ENCODE peak calls at places on chromosomes 5 and 9, in eight cellular contexts. P is activated T-cell treated with anti-CD3 and anti-CD28 coated beads for 4 hours; W is aorta; Y is stimulated activated CD8-positive, alpha-beta memory T cell treated with anti-CD3 and anti-CD28 coated beads, Interleukin-7, amount 100 ng/mL, for 4 hours; D is A172; J is NCI-H524; A is stimulated activated CD4-positive, alpha-beta T cell treated with anti-CD3 and anti-CD28 coated beads, Interleukin-1b, Interleukin-23, amount 100 ng/mL, for 1 hour; G is activated naive CD4-positive, alpha-beta T cell treated with anti-CD3 and anti-CD28 coated beads for 36 hours. O is an unnamed sample.
A peak's percentile ranks its signal among the peaks of the same experiment; 100 is the strongest.

GRCh38 chr9:120374239-120374638 is 205.7 kb downstream of the CDK5RAP2 start:
- DNase-seq in P (no peak), W (no peak), Y (no peak), D (no peak), J (no peak), A (no peak), G (no peak), O (no peak)

GRCh38 chr9:128007566-128008138 is 26.9 kb upstream of the EEIG1 start:
- DNase-seq in P (peak; percentile 86), W (peak; percentile 82), Y (peak; percentile 91), D (peak; percentile 73), J (peak; percentile 61), A (peak; percentile 78), G (peak; percentile 97), O (peak; percentile 83)

GRCh38 chr5:37950436-37950835 is 110.6 kb upstream of the GDNF start:
- DNase-seq in P (no peak), W (no peak), Y (no peak), D (no peak), J (no peak), A (no peak), G (no peak), O (no peak)

GRCh38 chr5:332843-333242 is 11.3 kb downstream of the AHRR start:
- DNase-seq in P (no peak), W (no peak), Y (no peak), D (no peak), J (no peak), A (no peak), G (peak; percentile 83), O (no peak)

GRCh38 chr5:106454651-106455415 is 1215.9 kb downstream of the EFNA5 start:
- DNase-seq in P (no peak), W (no peak), Y (no peak), D (peak; percentile 55), J (peak; percentile 34), A (no peak), G (no peak), O (peak; percentile 4)

GRCh38 chr9:110254500-110254899 is 1.8 kb downstream of the TXN start:
- DNase-seq in P (no peak), W (no peak), Y (no peak), D (no peak), J (no peak), A (no peak), G (no peak), O (no peak)

GRCh38 chr9:35482071-35482470 is 7.8 kb upstream of the RUSC2 start:
- DNase-seq in P (no peak), W (no peak), Y (no peak), D (no peak), J (no peak), A (no peak), G (no peak), O (no peak)

GRCh38 chr5:43066231-43066798 is 26.2 kb upstream of the ANXA2R start:
- DNase-seq in P (peak; percentile 50), W (peak; percentile 85), Y (peak; percentile 48), D (no peak), J (peak; percentile 66), A (peak; percentile 49), G (peak; percentile 66), O (peak; percentile 78)

GRCh38 chr5:133425183-133425582 is 187.2 kb downstream of the FSTL4 start:
- DNase-seq in P (no peak), W (no peak), Y (no peak), D (no peak), J (peak; percentile 23), A (no peak), G (no peak), O (no peak)

GRCh38 chr5:14879985-14880589 is 8.5 kb upstream of the ANKH start:
- DNase-seq in P (no peak), W (no peak), Y (no peak), D (no peak), J (no peak), A (no peak), G (no peak), O (no peak)

GRCh38 chr9:33040792-33041458 is 15.9 kb downstream of the DNAJA1 start:
- DNase-seq in P (no peak), W (no peak), Y (no peak), D (no peak), J (no peak), A (no peak), G (no peak), O (no peak)

GRCh38 chr5:176748073-176748966 is 62.0 kb upstream of the UNC5A start:
- DNase-seq in P (no peak), W (no peak), Y (no peak), D (no peak), J (no peak), A (no peak), G (no peak), O (no peak)

GRCh38 chr9:135136991-135137390 is 49.5 kb downstream of the OLFM1 start:
- DNase-seq in P (no peak), W (no peak), Y (no peak), D (no peak), J (no peak), A (no peak), G (no peak), O (no peak)

GRCh38 chr5:8997542-8998070 is 548.3 kb downstream of the SEMA5A start:
- DNase-seq in P (no peak), W (no peak), Y (no peak), D (no peak), J (no peak), A (no peak), G (no peak), O (no peak)

GRCh38 chr9:30504502-30504905 is 1879.9 kb upstream of the ACO1 start:
- DNase-seq in P (no peak), W (no peak), Y (no peak), D (no peak), J (no peak), A (no peak), G (no peak), O (no peak)

GRCh38 chr9:115008536-115008935 is 78.1 kb upstream of the TNFSF8 start:
- DNase-seq in P (no peak), W (peak; percentile 57), Y (no peak), D (peak; percentile 93), J (no peak), A (no peak), G (peak; percentile 41), O (peak; percentile 40)

GRCh38 chr9:93365427-93366118 is 85.9 kb upstream of the FAM120A start:
- DNase-seq in P (no peak), W (no peak), Y (no peak), D (no peak), J (no peak), A (no peak), G (no peak), O (no peak)

GRCh38 chr5:8848997-8849585 is 696.8 kb downstream of the SEMA5A start:
- DNase-seq in P (no peak), W (peak; percentile 59), Y (no peak), D (peak; percentile 80), J (no peak), A (no peak), G (no peak), O (no peak)

GRCh38 chr9:81825831-81826540 is 102.2 kb upstream of the SPATA31D4 start:
- DNase-seq in P (no peak), W (no peak), Y (no peak), D (peak; percentile 71), J (no peak), A (no peak), G (no peak), O (no peak)

GRCh38 chr5:107805166-107805565 is 134.4 kb upstream of the EFNA5 start:
- DNase-seq in P (no peak), W (no peak), Y (no peak), D (no peak), J (no peak), A (no peak), G (no peak), O (no peak)

GRCh38 chr5:125446986-125447385 is 700.5 kb upstream of the ZNF608 start:
- DNase-seq in P (no peak), W (no peak), Y (no peak), D (no peak), J (no peak), A (no peak), G (no peak), O (no peak)

GRCh38 chr9:103364753-103365152 is 369.6 kb downstream of the CYLC2 start:
- DNase-seq in P (no peak), W (no peak), Y (no peak), D (peak; percentile 88), J (no peak), A (no peak), G (no peak), O (no peak)

GRCh38 chr5:43730832-43731342 is 127.9 kb downstream of the NNT start:
- DNase-seq in P (no peak), W (no peak), Y (no peak), D (no peak), J (no peak), A (no peak), G (no peak), O (no peak)

GRCh38 chr9:134492281-134492691 is 149.3 kb upstream of the COL5A1 start:
- DNase-seq in P (no peak), W (peak; percentile 59), Y (no peak), D (no peak), J (peak; percentile 99), A (no peak), G (no peak), O (no peak)

GRCh38 chr9:130846487-130847305 is 11.6 kb downstream of the ABL1 start:
- DNase-seq in P (no peak), W (peak; percentile 88), Y (no peak), D (peak; percentile 69), J (no peak), A (no peak), G (no peak), O (no peak)

GRCh38 chr5:34718516-34718915 is 62.4 kb downstream of the RAI14 start:
- DNase-seq in P (no peak), W (no peak), Y (no peak), D (no peak), J (no peak), A (no peak), G (no peak), O (no peak)

GRCh38 chr9:37283730-37284235 is 138.7 kb upstream of the GRHPR start:
- DNase-seq in P (no peak), W (no peak), Y (no peak), D (peak; percentile 22), J (no peak), A (no peak), G (no peak), O (peak; percentile 18)

GRCh38 chr9:132144708-132145365 is 17.0 kb upstream of the NTNG2 start:
- DNase-seq in P (no peak), W (no peak), Y (no peak), D (peak; percentile 80), J (no peak), A (no peak), G (peak; percentile 37), O (no peak)

GRCh38 chr5:92364986-92365550 is 982.0 kb upstream of the ARRDC3 start:
- DNase-seq in P (no peak), W (peak; percentile 39), Y (no peak), D (no peak), J (no peak), A (no peak), G (no peak), O (no peak)